ENCODE peak calls at places on chromosomes 6 and 20, in ten cellular contexts. One of them, this sample, is unnamed.

GRCh38 chr20:5627463-5628050 is 122.6 kb upstream of the SHLD1 start:
- DNase-seq in transverse colon: no peak
- DNase-seq in IMR-90: no peak
- DNase-seq in GM12892: no peak
- DNase-seq in A549: no peak
- DNase-seq in ovary: no peak
- DNase-seq in breast epithelium: no peak
- DNase-seq in heart left ventricle: no peak
- DNase-seq in gastrocnemius medialis: no peak
- DNase-seq in right lobe of liver: no peak
- DNase-seq in this sample: no peak

GRCh38 chr6:134619789-134620188 is 301.9 kb upstream of the SGK1 start:
- DNase-seq in transverse colon: no peak
- DNase-seq in IMR-90: peak; percentile 89
- DNase-seq in GM12892: no peak
- DNase-seq in A549: no peak
- DNase-seq in ovary: no peak
- DNase-seq in breast epithelium: no peak
- DNase-seq in heart left ventricle: no peak
- DNase-seq in gastrocnemius medialis: no peak
- DNase-seq in right lobe of liver: no peak
- DNase-seq in this sample: no peak

GRCh38 chr6:27568226-27568889 is 95.5 kb upstream of the ZNF184 start:
- DNase-seq in transverse colon: no peak
- DNase-seq in IMR-90: no peak
- DNase-seq in GM12892: no peak
- DNase-seq in A549: no peak
- DNase-seq in ovary: no peak
- DNase-seq in breast epithelium: no peak
- DNase-seq in heart left ventricle: no peak
- DNase-seq in gastrocnemius medialis: no peak
- DNase-seq in right lobe of liver: no peak
- DNase-seq in this sample: no peak

GRCh38 chr20:51542033-51542893 is at the start of gene NFATC2:
- DNase-seq in transverse colon: peak; percentile 68
- DNase-seq in IMR-90: no peak
- DNase-seq in GM12892: peak; percentile 86
- DNase-seq in A549: no peak
- DNase-seq in ovary: peak; percentile 38
- DNase-seq in breast epithelium: no peak
- DNase-seq in heart left ventricle: peak; percentile 69
- DNase-seq in gastrocnemius medialis: peak; percentile 43
- DNase-seq in right lobe of liver: peak; percentile 84
- DNase-seq in this sample: no peak

GRCh38 chr20:48384147-48384818 is 443.5 kb downstream of the PREX1 start:
- DNase-seq in transverse colon: no peak
- DNase-seq in IMR-90: no peak
- DNase-seq in GM12892: peak; percentile 43
- DNase-seq in A549: peak; percentile 14
- DNase-seq in ovary: no peak
- DNase-seq in breast epithelium: no peak
- DNase-seq in heart left ventricle: no peak
- DNase-seq in gastrocnemius medialis: no peak
- DNase-seq in right lobe of liver: no peak
- DNase-seq in this sample: no peak

GRCh38 chr20:10521068-10521834 is 86.1 kb downstream of the SLX4IP start:
- DNase-seq in transverse colon: no peak
- DNase-seq in IMR-90: peak; percentile 89
- DNase-seq in GM12892: no peak
- DNase-seq in A549: peak; percentile 55
- DNase-seq in ovary: no peak
- DNase-seq in breast epithelium: no peak
- DNase-seq in heart left ventricle: no peak
- DNase-seq in gastrocnemius medialis: no peak
- DNase-seq in right lobe of liver: no peak
- DNase-seq in this sample: no peak

GRCh38 chr6:43578748-43579147 is 2.8 kb downstream of the POLH start:
- DNase-seq in transverse colon: no peak
- DNase-seq in IMR-90: peak; percentile 4
- DNase-seq in GM12892: no peak
- DNase-seq in A549: no peak
- DNase-seq in ovary: no peak
- DNase-seq in breast epithelium: no peak
- DNase-seq in heart left ventricle: no peak
- DNase-seq in gastrocnemius medialis: no peak
- DNase-seq in right lobe of liver: no peak
- DNase-seq in this sample: no peak

GRCh38 chr6:116465246-116465645 is 4.1 kb downstream of the CALHM6 start:
- DNase-seq in transverse colon: no peak
- DNase-seq in IMR-90: no peak
- DNase-seq in GM12892: no peak
- DNase-seq in A549: no peak
- DNase-seq in ovary: no peak
- DNase-seq in breast epithelium: no peak
- DNase-seq in heart left ventricle: no peak
- DNase-seq in gastrocnemius medialis: no peak
- DNase-seq in right lobe of liver: no peak
- DNase-seq in this sample: no peak

GRCh38 chr6:36128073-36128472 is 2.2 kb upstream of the MAPK13 start:
- DNase-seq in transverse colon: no peak
- DNase-seq in IMR-90: no peak
- DNase-seq in GM12892: no peak
- DNase-seq in A549: no peak
- DNase-seq in ovary: no peak
- DNase-seq in breast epithelium: no peak
- DNase-seq in heart left ventricle: no peak
- DNase-seq in gastrocnemius medialis: no peak
- DNase-seq in right lobe of liver: no peak
- DNase-seq in this sample: no peak

GRCh38 chr6:36130672-36131516 is 581 bp downstream of the MAPK13 start:
- DNase-seq in transverse colon: peak; percentile 77
- DNase-seq in IMR-90: no peak
- DNase-seq in GM12892: peak; percentile 53
- DNase-seq in A549: no peak
- DNase-seq in ovary: peak; percentile 43
- DNase-seq in breast epithelium: no peak
- DNase-seq in heart left ventricle: no peak
- DNase-seq in gastrocnemius medialis: no peak
- DNase-seq in right lobe of liver: peak; percentile 69
- DNase-seq in this sample: no peak

GRCh38 chr6:36131517-36132220 is 1.4 kb downstream of the MAPK13 start:
- DNase-seq in transverse colon: peak; percentile 76
- DNase-seq in IMR-90: peak; percentile 80
- DNase-seq in GM12892: peak; percentile 67
- DNase-seq in A549: no peak
- DNase-seq in ovary: peak; percentile 80
- DNase-seq in breast epithelium: no peak
- DNase-seq in heart left ventricle: no peak
- DNase-seq in gastrocnemius medialis: no peak
- DNase-seq in right lobe of liver: peak; percentile 74
- DNase-seq in this sample: no peak

GRCh38 chr6:36128793-36129192 is 1.5 kb upstream of the MAPK13 start:
- DNase-seq in transverse colon: no peak
- DNase-seq in IMR-90: no peak
- DNase-seq in GM12892: no peak
- DNase-seq in A549: no peak
- DNase-seq in ovary: no peak
- DNase-seq in breast epithelium: no peak
- DNase-seq in heart left ventricle: no peak
- DNase-seq in gastrocnemius medialis: no peak
- DNase-seq in right lobe of liver: no peak
- DNase-seq in this sample: no peak

GRCh38 chr6:36129889-36130671 is at the start of gene MAPK13:
- DNase-seq in transverse colon: peak; percentile 74
- DNase-seq in IMR-90: peak; percentile 40
- DNase-seq in GM12892: peak; percentile 49
- DNase-seq in A549: no peak
- DNase-seq in ovary: no peak
- DNase-seq in breast epithelium: no peak
- DNase-seq in heart left ventricle: no peak
- DNase-seq in gastrocnemius medialis: no peak
- DNase-seq in right lobe of liver: no peak
- DNase-seq in this sample: no peak
- TF ChIP-seq POLR2A in transverse colon: no peak
- TF ChIP-seq POLR2A in IMR-90: no peak
- TF ChIP-seq POLR2A in GM12892: no peak
- TF ChIP-seq POLR2A in A549: no peak
- TF ChIP-seq POLR2A in ovary: no peak
- TF ChIP-seq POLR2A in breast epithelium: no peak
- TF ChIP-seq POLR2A in heart left ventricle: no peak
- TF ChIP-seq POLR2A in gastrocnemius medialis: no peak
- TF ChIP-seq POLR2A in right lobe of liver: no peak
- TF ChIP-seq POLR2A in this sample: no peak

GRCh38 chr6:41780623-41781301 is at the start of gene PRICKLE4:
- DNase-seq in transverse colon: peak; percentile 59
- DNase-seq in IMR-90: no peak
- DNase-seq in GM12892: no peak
- DNase-seq in A549: peak; percentile 29
- DNase-seq in ovary: peak; percentile 57
- DNase-seq in breast epithelium: no peak
- DNase-seq in heart left ventricle: peak; percentile 66
- DNase-seq in gastrocnemius medialis: peak; percentile 22
- DNase-seq in right lobe of liver: peak; percentile 73
- DNase-seq in this sample: no peak

GRCh38 chr6:41778895-41779294 is 805 bp downstream of the FRS3 start:
- DNase-seq in transverse colon: no peak
- DNase-seq in IMR-90: no peak
- DNase-seq in GM12892: no peak
- DNase-seq in A549: no peak
- DNase-seq in ovary: no peak
- DNase-seq in breast epithelium: no peak
- DNase-seq in heart left ventricle: no peak
- DNase-seq in gastrocnemius medialis: no peak
- DNase-seq in right lobe of liver: no peak
- DNase-seq in this sample: no peak

GRCh38 chr6:41781302-41781711 is 725 bp downstream of the PRICKLE4 start:
- DNase-seq in transverse colon: peak; percentile 63
- DNase-seq in IMR-90: no peak
- DNase-seq in GM12892: no peak
- DNase-seq in A549: no peak
- DNase-seq in ovary: peak; percentile 47
- DNase-seq in breast epithelium: no peak
- DNase-seq in heart left ventricle: peak; percentile 42
- DNase-seq in gastrocnemius medialis: no peak
- DNase-seq in right lobe of liver: no peak
- DNase-seq in this sample: no peak

GRCh38 chr6:41779336-41779735 is 364 bp downstream of the FRS3 start:
- DNase-seq in transverse colon: no peak
- DNase-seq in IMR-90: no peak
- DNase-seq in GM12892: no peak
- DNase-seq in A549: no peak
- DNase-seq in ovary: peak; percentile 36
- DNase-seq in breast epithelium: no peak
- DNase-seq in heart left ventricle: no peak
- DNase-seq in gastrocnemius medialis: no peak
- DNase-seq in right lobe of liver: no peak
- DNase-seq in this sample: no peak

DNA sequence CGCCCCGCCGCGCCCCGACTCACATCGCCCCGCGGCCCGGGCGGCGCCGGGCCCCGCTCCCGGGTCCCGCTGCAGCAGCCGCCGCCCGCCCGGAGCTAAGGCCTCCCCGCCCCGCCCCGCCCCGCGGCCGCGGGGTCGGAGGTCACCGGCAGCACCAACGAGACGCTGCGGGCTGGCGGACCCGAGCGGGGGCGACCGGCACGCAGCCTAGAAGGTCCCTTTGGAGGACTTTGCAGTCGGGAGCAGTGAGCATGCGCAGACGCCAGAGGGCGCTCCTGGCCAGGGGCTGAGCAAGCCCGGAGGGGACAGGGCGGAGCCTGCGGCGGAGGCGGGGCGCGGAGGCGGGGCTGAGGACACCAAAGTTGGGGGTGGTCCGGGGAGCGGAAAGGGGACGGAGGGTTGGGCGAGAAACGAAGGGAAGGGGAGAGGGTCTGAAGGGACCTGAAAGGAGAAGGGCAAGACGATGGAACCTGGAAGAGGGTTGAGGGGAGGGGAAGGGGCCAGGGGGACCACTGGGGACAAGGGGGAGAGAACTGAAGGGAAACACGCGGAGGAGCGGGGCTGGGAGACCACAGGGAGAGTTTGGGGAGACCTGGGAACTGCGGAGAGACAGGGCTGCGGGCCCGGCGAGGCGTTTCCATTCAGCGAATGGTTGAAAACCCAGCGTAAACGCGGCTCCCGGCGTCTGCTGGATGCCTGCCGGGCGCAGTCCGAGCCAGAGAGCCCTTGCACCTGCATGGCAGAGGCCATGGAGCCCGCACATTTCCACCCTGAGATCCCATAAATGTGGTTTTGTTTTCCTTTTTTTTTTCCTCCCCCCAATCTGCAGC is at the start of gene FRS3:
- DNase-seq in transverse colon: peak; percentile 100
- DNase-seq in IMR-90: peak; percentile 92
- DNase-seq in GM12892: peak; percentile 98
- DNase-seq in A549: peak; percentile 93
- DNase-seq in ovary: peak; percentile 99
- DNase-seq in breast epithelium: peak; percentile 92
- DNase-seq in heart left ventricle: peak; percentile 98
- DNase-seq in gastrocnemius medialis: peak; percentile 98
- DNase-seq in right lobe of liver: peak; percentile 99
- DNase-seq in this sample: peak; percentile 74
- TF ChIP-seq POLR2A in transverse colon: no peak
- TF ChIP-seq POLR2A in IMR-90: no peak
- TF ChIP-seq POLR2A in GM12892: no peak
- TF ChIP-seq POLR2A in A549: no peak
- TF ChIP-seq POLR2A in ovary: peak; percentile 39
- TF ChIP-seq POLR2A in breast epithelium: no peak
- TF ChIP-seq POLR2A in heart left ventricle: peak; percentile 36
- TF ChIP-seq POLR2A in gastrocnemius medialis: peak; percentile 51
- TF ChIP-seq POLR2A in right lobe of liver: peak; percentile 21
- TF ChIP-seq POLR2A in this sample: no peak

GRCh38 chr20:944774-945410 is 28.8 kb upstream of the ANGPT4 start:
- DNase-seq in transverse colon: no peak
- DNase-seq in IMR-90: no peak
- DNase-seq in GM12892: no peak
- DNase-seq in A549: no peak
- DNase-seq in ovary: no peak
- DNase-seq in breast epithelium: no peak
- DNase-seq in heart left ventricle: no peak
- DNase-seq in gastrocnemius medialis: no peak
- DNase-seq in right lobe of liver: no peak
- DNase-seq in this sample: no peak

GRCh38 chr20:942611-943010 is 26.5 kb upstream of the ANGPT4 start:
- DNase-seq in transverse colon: no peak
- DNase-seq in IMR-90: no peak
- DNase-seq in GM12892: no peak
- DNase-seq in A549: no peak
- DNase-seq in ovary: no peak
- DNase-seq in breast epithelium: no peak
- DNase-seq in heart left ventricle: no peak
- DNase-seq in gastrocnemius medialis: no peak
- DNase-seq in right lobe of liver: no peak
- DNase-seq in this sample: no peak

GRCh38 chr20:944148-944547 is 28.0 kb upstream of the ANGPT4 start:
- DNase-seq in transverse colon: no peak
- DNase-seq in IMR-90: no peak
- DNase-seq in GM12892: no peak
- DNase-seq in A549: no peak
- DNase-seq in ovary: no peak
- DNase-seq in breast epithelium: no peak
- DNase-seq in heart left ventricle: no peak
- DNase-seq in gastrocnemius medialis: no peak
- DNase-seq in right lobe of liver: no peak
- DNase-seq in this sample: no peak

GRCh38 chr20:939606-940005 is 23.5 kb upstream of the ANGPT4 start:
- DNase-seq in transverse colon: no peak
- DNase-seq in IMR-90: no peak
- DNase-seq in GM12892: no peak
- DNase-seq in A549: no peak
- DNase-seq in ovary: no peak
- DNase-seq in breast epithelium: no peak
- DNase-seq in heart left ventricle: no peak
- DNase-seq in gastrocnemius medialis: no peak
- DNase-seq in right lobe of liver: no peak
- DNase-seq in this sample: no peak

DNA sequence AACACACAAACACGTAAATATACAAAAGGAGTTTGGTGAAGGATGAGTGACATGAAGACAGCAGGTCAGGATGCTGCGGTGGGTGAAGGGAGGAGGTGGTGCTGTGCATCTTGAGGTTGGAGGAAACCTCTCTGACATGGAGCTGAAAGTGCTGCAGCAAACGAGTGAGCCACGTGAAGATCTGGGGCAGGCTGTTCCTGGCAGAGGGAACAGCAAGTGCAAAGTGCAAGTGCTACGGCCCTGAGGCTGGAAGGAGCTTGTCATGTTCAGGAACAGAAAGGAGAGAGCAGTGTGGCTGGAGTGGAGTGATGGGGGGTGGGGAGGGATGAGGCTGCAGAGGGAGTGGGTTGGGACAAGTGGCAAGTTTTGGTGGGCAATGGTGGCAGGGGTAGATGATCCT is 24.8 kb upstream of the ANGPT4 start:
- DNase-seq in transverse colon: no peak
- DNase-seq in IMR-90: no peak
- DNase-seq in GM12892: no peak
- DNase-seq in A549: no peak
- DNase-seq in ovary: no peak
- DNase-seq in breast epithelium: no peak
- DNase-seq in heart left ventricle: no peak
- DNase-seq in gastrocnemius medialis: no peak
- DNase-seq in right lobe of liver: no peak
- DNase-seq in this sample: no peak
- TF ChIP-seq POLR2A in transverse colon: no peak
- TF ChIP-seq POLR2A in IMR-90: no peak
- TF ChIP-seq POLR2A in GM12892: no peak
- TF ChIP-seq POLR2A in A549: no peak
- TF ChIP-seq POLR2A in ovary: no peak
- TF ChIP-seq POLR2A in breast epithelium: no peak
- TF ChIP-seq POLR2A in heart left ventricle: no peak
- TF ChIP-seq POLR2A in gastrocnemius medialis: no peak
- TF ChIP-seq POLR2A in right lobe of liver: no peak
- TF ChIP-seq POLR2A in this sample: no peak

GRCh38 chr6:31838968-31839367 is 11.4 kb downstream of the HSPA1B start:
- DNase-seq in transverse colon: no peak
- DNase-seq in IMR-90: no peak
- DNase-seq in GM12892: no peak
- DNase-seq in A549: no peak
- DNase-seq in ovary: no peak
- DNase-seq in breast epithelium: no peak
- DNase-seq in heart left ventricle: no peak
- DNase-seq in gastrocnemius medialis: no peak
- DNase-seq in right lobe of liver: no peak
- DNase-seq in this sample: no peak
- TF ChIP-seq POLR2A in transverse colon: no peak
- TF ChIP-seq POLR2A in IMR-90: no peak
- TF ChIP-seq POLR2A in GM12892: no peak
- TF ChIP-seq POLR2A in A549: no peak
- TF ChIP-seq POLR2A in ovary: no peak
- TF ChIP-seq POLR2A in breast epithelium: no peak
- TF ChIP-seq POLR2A in heart left ventricle: no peak
- TF ChIP-seq POLR2A in gastrocnemius medialis: no peak
- TF ChIP-seq POLR2A in right lobe of liver: no peak
- TF ChIP-seq POLR2A in this sample: no peak